ENCODE peak calls at places on chromosomes 7 and 10, in ten cellular contexts. S is AG09309; V is HCT116; J is DND-41; Y is neural progenitor cell; T is CD8-positive, alpha-beta T cell; I is tibial nerve; P is GM06990; D is H1; F is heart right ventricle. B is an unnamed sample.

GRCh38 chr10:65341323-65341922 is 1584.4 kb upstream of the LRRTM3 start:
- DNase-seq in S (no peak), V (no peak), J (no peak), Y (no peak), T (no peak), I (no peak), P (no peak), D (no peak), F (peak; percentile 69), B (no peak)

GRCh38 chr10:88227342-88228018 is 355.6 kb downstream of the RNLS start:
- DNase-seq in S (no peak), V (no peak), J (no peak), Y (no peak), T (no peak), I (peak; percentile 23), P (no peak), D (no peak), F (peak; percentile 59), B (no peak)

GRCh38 chr7:26959290-26959689 is 94.9 kb upstream of the SKAP2 start:
- DNase-seq in S (no peak), V (no peak), J (no peak), Y (no peak), T (no peak), I (no peak), P (no peak), D (no peak), F (no peak), B (no peak)

GRCh38 chr7:12199363-12199762 is 11.7 kb upstream of the TMEM106B start:
- DNase-seq in S (no peak), V (no peak), J (no peak), Y (no peak), T (no peak), I (no peak), P (no peak), D (no peak), F (no peak), B (no peak)

GRCh38 chr10:14573666-14574261 is 200.9 kb downstream of the FAM107B start:
- DNase-seq in S (no peak), V (peak; percentile 33), J (no peak), Y (no peak), T (no peak), I (no peak), P (no peak), D (no peak), F (no peak), B (no peak)

GRCh38 chr7:150586778-150587152 is 19.6 kb downstream of the GIMAP4 start:
- DNase-seq in S (no peak), V (no peak), J (peak; percentile 17), Y (no peak), T (no peak), I (no peak), P (no peak), D (no peak), F (peak; percentile 49), B (no peak)

GRCh38 chr10:129756912-129757861 is 206.9 kb downstream of the EBF3 start:
- DNase-seq in S (no peak), V (no peak), J (peak; percentile 69), Y (no peak), T (no peak), I (no peak), P (no peak), D (peak; percentile 24), F (peak; percentile 39), B (no peak)

GRCh38 chr10:1539216-1539615 is 198.1 kb downstream of the ADARB2 start:
- DNase-seq in S (no peak), V (no peak), J (no peak), Y (no peak), T (no peak), I (no peak), P (no peak), D (no peak), F (no peak), B (no peak)

GRCh38 chr7:130913721-130914588 is 179.9 kb upstream of the KLF14 start:
- DNase-seq in S (no peak), V (no peak), J (no peak), Y (no peak), T (no peak), I (no peak), P (no peak), D (no peak), F (no peak), B (no peak)

GRCh38 chr7:131108212-131108980 is 219.3 kb upstream of the MKLN1 start:
- DNase-seq in S (no peak), V (no peak), J (no peak), Y (no peak), T (peak; percentile 52), I (no peak), P (peak; percentile 59), D (no peak), F (no peak), B (peak; percentile 78)

GRCh38 chr10:98172495-98172894 is 38.0 kb downstream of the R3HCC1L start:
- DNase-seq in S (no peak), V (no peak), J (no peak), Y (no peak), T (no peak), I (no peak), P (no peak), D (no peak), F (no peak), B (no peak)

GRCh38 chr10:17785276-17785935 is 23.7 kb upstream of the MRC1 start:
- DNase-seq in S (no peak), V (no peak), J (no peak), Y (no peak), T (no peak), I (no peak), P (no peak), D (no peak), F (peak; percentile 30), B (no peak)

DNA sequence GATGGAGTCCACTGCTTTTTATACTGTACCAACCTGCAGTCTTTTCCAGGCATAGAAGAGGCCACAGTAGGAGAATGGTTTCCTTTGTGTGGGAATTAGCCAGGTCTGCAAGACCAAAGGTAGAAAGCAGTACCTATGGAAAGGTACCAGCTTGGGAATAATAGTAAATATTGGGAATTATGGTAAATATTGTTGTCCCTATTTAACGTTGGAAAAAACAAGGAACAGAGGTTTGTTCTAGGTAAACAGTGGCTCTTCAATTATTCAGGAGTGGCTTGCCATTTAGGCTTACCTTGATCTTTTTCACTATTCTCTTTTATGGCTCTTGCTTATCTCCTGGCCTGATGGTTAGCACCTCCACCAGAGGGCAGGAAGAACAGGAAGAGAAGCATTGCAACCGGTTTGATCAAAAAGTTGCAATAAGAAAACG is 43.9 kb upstream of the GSAP start:
- DNase-seq in S (no peak), V (peak; percentile 12), J (no peak), Y (no peak), T (no peak), I (no peak), P (no peak), D (no peak), F (no peak), B (no peak)
- TF ChIP-seq CTCF in S (no peak), V (peak; percentile 50), J (no peak), Y (no peak), T (no peak), I (no peak), P (peak; percentile 19), D (no peak), F (no peak), B (no peak)

GRCh38 chr7:109109558-109109957 is 539.9 kb downstream of the DNAJB9 start:
- DNase-seq in S (no peak), V (no peak), J (no peak), Y (no peak), T (no peak), I (no peak), P (no peak), D (no peak), F (no peak), B (no peak)
- TF ChIP-seq CTCF in S (no peak), V (no peak), J (no peak), Y (no peak), T (no peak), I (no peak), P (no peak), D (no peak), F (no peak), B (no peak)

DNA sequence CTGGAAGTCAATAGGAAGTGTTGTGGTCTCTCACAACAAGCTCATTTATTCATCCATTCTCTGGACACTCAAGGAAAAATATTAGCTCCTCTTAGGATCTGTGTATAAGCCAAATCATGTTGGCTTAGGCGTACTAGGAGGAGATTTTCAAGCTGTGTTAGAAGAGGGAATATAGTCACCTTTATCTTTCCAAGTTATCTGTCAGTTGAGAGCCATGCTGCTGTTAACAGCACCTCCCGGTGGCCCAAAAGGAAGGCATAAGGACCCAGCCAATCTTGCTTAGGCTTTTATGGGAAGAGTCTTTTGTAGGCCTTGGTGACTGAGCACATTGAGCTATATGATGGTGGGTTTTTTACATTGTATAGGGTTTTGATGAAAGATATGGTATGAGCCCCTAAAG is 220.0 kb downstream of the LRMDA start:
- DNase-seq in S (no peak), V (peak; percentile 15), J (no peak), Y (peak; percentile 55), T (no peak), I (no peak), P (no peak), D (no peak), F (no peak), B (no peak)
- TF ChIP-seq CTCF in S (no peak), V (peak; percentile 46), J (peak; percentile 16), Y (peak; percentile 58), T (no peak), I (no peak), P (peak; percentile 30), D (peak; percentile 45), F (no peak), B (peak; percentile 12)

GRCh38 chr10:115964827-115965226 is 308.2 kb downstream of the GFRA1 start:
- DNase-seq in S (no peak), V (no peak), J (no peak), Y (no peak), T (no peak), I (no peak), P (no peak), D (no peak), F (no peak), B (no peak)

GRCh38 chr10:115969591-115969990 is 303.4 kb downstream of the GFRA1 start:
- DNase-seq in S (no peak), V (no peak), J (no peak), Y (no peak), T (no peak), I (no peak), P (no peak), D (no peak), F (no peak), B (no peak)

GRCh38 chr10:115958043-115958442 is 315.0 kb downstream of the GFRA1 start:
- DNase-seq in S (no peak), V (no peak), J (no peak), Y (no peak), T (no peak), I (no peak), P (no peak), D (no peak), F (no peak), B (no peak)

GRCh38 chr10:115968236-115968635 is 304.8 kb downstream of the GFRA1 start:
- DNase-seq in S (no peak), V (no peak), J (no peak), Y (no peak), T (no peak), I (no peak), P (no peak), D (no peak), F (no peak), B (no peak)

DNA sequence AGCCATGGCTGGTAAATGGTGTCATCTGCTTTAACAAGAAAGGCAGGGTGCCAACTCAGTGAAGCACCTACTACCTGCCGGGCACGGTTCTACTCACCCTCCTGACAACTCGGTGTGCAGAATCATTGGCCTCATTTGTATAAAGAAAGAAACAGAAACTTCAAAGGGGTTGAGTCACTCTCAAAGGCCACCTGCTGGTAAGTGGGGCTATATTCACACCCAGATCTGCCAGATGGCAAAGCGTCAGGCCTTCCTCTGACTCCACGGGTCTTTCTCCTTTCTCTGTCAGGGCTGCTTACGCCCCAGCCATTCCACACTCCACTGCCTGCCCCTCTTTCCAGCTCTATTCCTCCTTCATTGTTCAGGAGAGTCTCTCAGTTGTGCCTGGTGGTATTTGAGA is 309.2 kb downstream of the GFRA1 start:
- DNase-seq in S (no peak), V (no peak), J (no peak), Y (peak; percentile 29), T (no peak), I (no peak), P (no peak), D (no peak), F (no peak), B (no peak)
- TF ChIP-seq CTCF in S (peak; percentile 36), V (peak; percentile 18), J (no peak), Y (peak; percentile 7), T (no peak), I (no peak), P (no peak), D (no peak), F (no peak), B (no peak)

B was measured in GM20000.